ENCODE peak calls at places on chromosomes 1 and 21, in seven cellular contexts. D, C, A, Q, F, O and N are unnamed samples.
A peak's percentile ranks its signal among the peaks of the same experiment; 100 is the strongest.

GRCh38 chr1:178941849-178942248 is 71.0 kb upstream of the ANGPTL1 start:
- DNase-seq in D (no peak), C (no peak), A (no peak), Q (no peak), F (no peak), O (peak; percentile 59), N (no peak)

GRCh38 chr1:3313579-3313955 is 140.9 kb upstream of the ARHGEF16 start:
- DNase-seq in D (peak; percentile 92), C (peak; percentile 98), A (no peak), Q (peak; percentile 95), F (peak; percentile 87), O (peak; percentile 93), N (peak; percentile 97)

GRCh38 chr21:45549670-45550463 is 7.6 kb upstream of the SLC19A1 start:
- DNase-seq in D (no peak), C (peak; percentile 64), A (no peak), Q (peak; percentile 36), F (no peak), O (no peak), N (peak; percentile 58)

GRCh38 chr1:78833491-78833890 is 173.0 kb downstream of the ADGRL4 start:
- DNase-seq in D (peak; percentile 87), C (no peak), A (no peak), Q (no peak), F (no peak), O (no peak), N (no peak)

GRCh38 chr1:8818325-8818775 is 910 bp upstream of the RERE start:
- DNase-seq in D (peak; percentile 89), C (peak; percentile 79), A (no peak), Q (peak; percentile 66), F (no peak), O (peak; percentile 81), N (no peak)

GRCh38 chr1:110798691-110799256 is 74.2 kb upstream of the CD53 start:
- DNase-seq in D (no peak), C (no peak), A (peak; percentile 16), Q (no peak), F (no peak), O (no peak), N (no peak)

GRCh38 chr1:172220376-172220775 is 200.1 kb upstream of the C1orf105 start:
- DNase-seq in D (no peak), C (no peak), A (no peak), Q (no peak), F (no peak), O (no peak), N (no peak)

GRCh38 chr1:33057095-33057494 is 20.4 kb upstream of the AK2 start:
- DNase-seq in D (no peak), C (no peak), A (no peak), Q (no peak), F (no peak), O (no peak), N (no peak)

GRCh38 chr1:119646521-119647227 is 1.4 kb downstream of the ZNF697 start:
- DNase-seq in D (peak; percentile 67), C (no peak), A (no peak), Q (no peak), F (no peak), O (no peak), N (no peak)

GRCh38 chr1:167683641-167684502 is 37.9 kb upstream of the MPZL1 start:
- DNase-seq in D (peak; percentile 36), C (peak; percentile 80), A (no peak), Q (peak; percentile 80), F (peak; percentile 60), O (no peak), N (peak; percentile 85)

GRCh38 chr1:14759843-14760242 is 161.4 kb downstream of the KAZN start:
- DNase-seq in D (no peak), C (no peak), A (no peak), Q (no peak), F (no peak), O (no peak), N (no peak)

DNA sequence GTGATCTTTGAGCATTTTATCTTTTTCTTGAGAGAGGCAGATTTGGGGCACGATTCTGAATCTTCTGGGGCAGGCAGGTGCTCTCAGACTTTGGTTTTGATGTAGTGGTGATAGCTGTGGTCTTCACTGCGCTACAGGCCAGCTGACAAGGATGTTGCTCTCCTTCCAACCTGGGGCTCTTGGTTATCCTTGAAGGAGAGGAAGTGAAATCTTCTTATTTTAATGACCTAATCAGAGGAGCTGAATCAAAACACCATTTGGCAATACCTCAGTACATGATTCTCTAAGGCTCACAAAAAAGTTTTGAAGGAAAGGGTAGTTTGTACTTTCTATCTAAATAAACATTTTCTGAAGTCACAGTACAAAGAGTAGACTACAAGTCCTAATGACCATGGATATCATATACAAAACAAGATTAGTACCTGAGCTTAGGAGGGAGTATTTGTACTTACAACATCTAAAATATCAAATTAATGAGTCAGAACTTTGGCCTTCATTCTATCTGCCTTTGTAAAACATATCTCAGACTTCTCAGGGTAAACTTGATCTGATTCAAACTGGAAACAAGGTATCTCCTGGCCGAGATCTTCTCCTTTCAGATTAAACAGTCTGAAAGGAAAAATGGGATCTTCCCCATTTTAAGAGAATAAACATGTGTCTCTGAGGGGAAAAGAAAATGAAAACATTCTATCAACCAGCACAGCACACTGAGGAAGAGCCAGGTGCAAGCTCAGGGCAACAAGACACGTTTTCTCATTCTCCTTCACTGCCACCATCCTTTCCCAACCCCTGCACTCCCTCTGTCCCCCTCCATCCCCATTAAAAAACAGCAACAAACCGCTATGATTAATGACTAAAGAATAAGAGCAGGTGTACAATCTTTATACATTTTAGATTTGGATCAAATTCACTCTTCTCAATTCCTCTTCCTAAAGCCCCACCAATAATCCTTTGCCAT is 69.2 kb downstream of the SH3GLB1 start:
- DNase-seq in D (no peak), C (no peak), A (no peak), Q (no peak), F (no peak), O (no peak), N (no peak)
- H3K4me3 ChIP-seq in D (peak overlapping the region; percentile 0), C (no peak overlapping the region), A (no peak overlapping the region), Q (no peak overlapping the region), F (peak overlapping the region; percentile 30), O (no peak overlapping the region), N (no peak overlapping the region)

DNA sequence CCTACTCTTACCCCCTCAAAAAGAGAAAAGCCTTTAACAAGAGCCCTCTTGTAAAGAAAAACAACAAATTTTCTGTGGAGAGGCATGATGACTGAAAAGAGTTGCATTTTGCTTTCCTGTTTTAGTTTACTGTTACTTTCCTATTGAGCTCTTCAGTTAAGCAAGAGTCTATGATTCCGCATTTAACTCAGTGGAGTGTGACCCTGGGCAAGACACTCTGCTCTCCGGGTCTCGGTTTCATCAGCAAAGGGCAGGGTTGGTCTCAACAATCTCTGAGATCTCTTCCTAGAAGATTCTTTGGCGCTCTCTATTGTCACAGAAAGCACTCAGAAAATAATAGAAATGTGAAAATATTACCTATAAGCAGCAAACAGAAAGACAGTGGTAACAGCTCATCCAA is 175.7 kb downstream of the TGFBR3 start:
- DNase-seq in D (no peak), C (no peak), A (no peak), Q (no peak), F (no peak), O (no peak), N (no peak)
- H3K4me3 ChIP-seq in D (no peak overlapping the region), C (no peak overlapping the region), A (no peak overlapping the region), Q (no peak overlapping the region), F (peak overlapping the region; percentile 2), O (peak overlapping the region; percentile 31), N (no peak overlapping the region)

GRCh38 chr1:164560076-164560475 is 1.1 kb downstream of the PBX1 start:
- DNase-seq in D (peak; percentile 32), C (no peak), A (peak; percentile 46), Q (no peak), F (no peak), O (no peak), N (no peak)

GRCh38 chr1:164561007-164561406 is 2.0 kb downstream of the PBX1 start:
- DNase-seq in D (peak; percentile 17), C (no peak), A (no peak), Q (no peak), F (no peak), O (no peak), N (no peak)

GRCh38 chr1:164560504-164560903 is 1.5 kb downstream of the PBX1 start:
- DNase-seq in D (no peak), C (no peak), A (no peak), Q (no peak), F (no peak), O (no peak), N (no peak)

GRCh38 chr1:164562947-164563346 is 4.0 kb downstream of the PBX1 start:
- DNase-seq in D (no peak), C (no peak), A (no peak), Q (no peak), F (no peak), O (no peak), N (no peak)

DNA sequence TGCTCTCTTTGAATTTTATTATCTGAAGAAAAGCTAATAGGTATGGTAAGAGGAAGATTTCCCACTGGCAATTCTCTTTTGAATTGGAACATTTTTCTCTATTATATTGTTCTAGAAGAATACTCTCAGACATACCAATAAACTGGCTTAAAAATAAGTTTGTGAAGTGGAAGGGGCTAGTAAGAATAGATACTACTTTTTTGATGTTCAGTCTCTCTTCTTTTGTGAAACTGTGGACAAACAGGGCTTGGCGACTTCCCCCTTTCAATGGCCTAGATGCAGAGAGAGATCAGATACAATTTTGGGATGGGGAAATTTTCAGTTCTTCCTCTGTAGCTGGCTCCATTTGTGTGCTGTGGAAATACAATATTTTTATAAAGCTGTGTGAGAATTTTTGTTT is 2.5 kb downstream of the PBX1 start:
- DNase-seq in D (peak; percentile 28), C (no peak), A (no peak), Q (no peak), F (no peak), O (no peak), N (no peak)
- H3K4me3 ChIP-seq in D (peak overlapping the region; percentile 85), C (peak overlapping the region; percentile 67), A (peak overlapping the region; percentile 71), Q (peak overlapping the region; percentile 83), F (peak overlapping the region; percentile 56), O (peak overlapping the region; percentile 77), N (peak overlapping the region; percentile 96)

GRCh38 chr1:115712911-115713609 is 55.5 kb downstream of the CASQ2 start:
- DNase-seq in D (no peak), C (no peak), A (no peak), Q (no peak), F (no peak), O (no peak), N (no peak)

GRCh38 chr1:115710859-115711624 is 57.5 kb downstream of the CASQ2 start:
- DNase-seq in D (no peak), C (no peak), A (no peak), Q (no peak), F (no peak), O (no peak), N (no peak)

GRCh38 chr1:115714572-115715141 is 53.9 kb downstream of the CASQ2 start:
- DNase-seq in D (no peak), C (no peak), A (no peak), Q (no peak), F (no peak), O (no peak), N (no peak)

GRCh38 chr1:115717541-115717940 is 51.0 kb downstream of the CASQ2 start:
- DNase-seq in D (peak; percentile 49), C (peak; percentile 71), A (peak; percentile 26), Q (no peak), F (no peak), O (no peak), N (no peak)

GRCh38 chr1:115713906-115714305 is 54.6 kb downstream of the CASQ2 start:
- DNase-seq in D (no peak), C (no peak), A (no peak), Q (no peak), F (no peak), O (no peak), N (no peak)
- H3K4me3 ChIP-seq in D (no peak overlapping the region), C (no peak overlapping the region), A (no peak overlapping the region), Q (no peak overlapping the region), F (no peak overlapping the region), O (no peak overlapping the region), N (no peak overlapping the region)

GRCh38 chr1:41662656-41663437 is 178.4 kb upstream of the EDN2 start:
- DNase-seq in D (peak; percentile 54), C (peak; percentile 79), A (no peak), Q (peak; percentile 77), F (peak; percentile 51), O (peak; percentile 82), N (peak; percentile 87)
- H3K4me3 ChIP-seq in D (peak overlapping the region; percentile 38), C (peak overlapping the region; percentile 63), A (no peak overlapping the region), Q (peak overlapping the region; percentile 77), F (peak overlapping the region; percentile 64), O (peak overlapping the region; percentile 78), N (peak overlapping the region; percentile 77)